ENCODE peak calls at places on chromosome 11, in nine cellular contexts. A is GM12891, G is transverse colon, R is A549, Q is heart left ventricle, I is HCT116, W is body of pancreas, B is erythroblast, S is Peyer's patch. N is an unnamed sample.

GRCh38 chr11:83681944-83682644 is 395.9 kb upstream of the CCDC90B start:
- DNase-seq in A (no peak), G (no peak), R (no peak), Q (no peak), I (no peak), W (no peak), B (no peak), S (no peak), N (no peak)

GRCh38 chr11:116533186-116533825 is 239.5 kb downstream of the BUD13 start:
- DNase-seq in A (no peak), G (no peak), R (no peak), Q (no peak), I (no peak), W (no peak), B (no peak), S (no peak), N (no peak)

GRCh38 chr11:115287266-115287665 is 216.9 kb downstream of the CADM1 start:
- DNase-seq in A (no peak), G (no peak), R (no peak), Q (no peak), I (no peak), W (no peak), B (no peak), S (no peak), N (no peak)

GRCh38 chr11:47398551-47398950 is 9.8 kb upstream of the SLC39A13 start:
- DNase-seq in A (no peak), G (no peak), R (no peak), Q (no peak), I (no peak), W (no peak), B (no peak), S (no peak), N (peak; percentile 2)

GRCh38 chr11:75816561-75817239 is 1.7 kb downstream of the UVRAG start:
- DNase-seq in A (no peak), G (no peak), R (no peak), Q (no peak), I (no peak), W (no peak), B (peak; percentile 48), S (no peak), N (no peak)

GRCh38 chr11:3857628-3858027 is 2.2 kb downstream of the STIM1 start:
- DNase-seq in A (no peak), G (no peak), R (no peak), Q (no peak), I (no peak), W (no peak), B (no peak), S (no peak), N (no peak)

GRCh38 chr11:111465400-111465799 is 46.8 kb downstream of the BTG4 start:
- DNase-seq in A (no peak), G (no peak), R (no peak), Q (no peak), I (no peak), W (no peak), B (no peak), S (no peak), N (no peak)

GRCh38 chr11:118398797-118399564 is 2.4 kb upstream of the ATP5MG start:
- DNase-seq in A (no peak), G (no peak), R (no peak), Q (no peak), I (no peak), W (no peak), B (peak; percentile 23), S (no peak), N (no peak)

DNA sequence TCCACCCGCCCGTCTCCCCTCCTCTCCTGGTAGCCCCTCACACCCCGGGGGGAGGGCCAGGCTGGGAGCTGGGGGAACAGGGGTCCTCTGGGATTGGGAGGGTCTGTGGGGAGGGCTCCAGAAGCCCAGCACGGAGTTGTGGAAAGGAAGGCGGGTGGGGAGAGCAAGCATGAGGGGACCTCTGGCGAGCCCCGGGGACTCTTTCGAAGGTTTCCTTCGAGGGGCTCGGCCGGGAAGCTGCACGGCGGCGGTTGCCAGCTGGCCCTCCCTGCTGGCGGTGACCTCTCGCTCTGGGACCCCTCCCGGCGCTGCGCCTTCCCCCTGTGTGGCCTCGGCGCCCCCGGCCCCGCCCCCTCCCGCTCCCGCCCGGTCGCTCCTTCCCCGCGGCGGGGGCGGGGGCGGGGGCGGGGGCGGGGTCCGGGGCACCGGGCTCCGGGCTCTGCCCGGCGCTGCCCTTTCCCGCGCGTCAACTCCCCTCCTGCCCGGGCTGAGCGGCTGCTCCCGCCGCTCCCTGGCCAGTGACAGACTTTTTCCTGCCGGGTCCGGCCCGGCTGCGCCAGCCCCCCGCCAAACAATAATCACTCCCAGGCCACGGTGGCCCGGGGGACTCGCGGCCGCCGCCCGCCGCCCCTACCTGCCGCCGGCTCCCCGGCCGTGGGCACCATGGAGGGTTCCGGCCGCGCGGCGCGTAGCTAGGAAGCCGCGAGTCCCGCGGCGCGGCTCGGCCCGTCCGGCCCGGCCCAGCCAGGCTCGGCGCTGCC is 986 bp downstream of the CLCF1 start:
- DNase-seq in A (no peak), G (no peak), R (no peak), Q (no peak), I (no peak), W (peak; percentile 47), B (peak; percentile 47), S (no peak), N (no peak)
- TF ChIP-seq POLR2A in A (no peak), G (peak; percentile 33), R (peak; percentile 49), Q (no peak), I (no peak), W (no peak), B (no peak), S (no peak), N (no peak)

DNA sequence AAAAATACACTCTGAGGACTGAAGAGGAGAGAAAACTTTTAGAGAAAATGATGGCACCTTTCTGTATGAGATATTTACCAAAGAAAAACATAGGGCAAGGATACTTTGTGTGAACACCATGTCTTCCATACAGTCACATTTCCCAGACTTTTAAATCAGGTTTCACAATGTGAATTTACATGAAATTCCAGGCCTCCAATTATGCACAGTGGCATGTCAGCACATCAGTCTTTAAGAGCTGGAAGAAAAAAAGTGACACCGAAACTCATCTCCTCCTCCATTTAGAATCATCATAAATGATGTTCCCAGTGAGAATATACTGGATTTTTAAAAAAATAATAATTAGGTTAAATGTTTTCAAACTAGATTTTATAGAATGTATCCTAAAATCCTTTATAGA is 232.2 kb upstream of the UBASH3B start:
- DNase-seq in A (no peak), G (no peak), R (no peak), Q (no peak), I (no peak), W (no peak), B (no peak), S (no peak), N (no peak)
- TF ChIP-seq POLR2A in A (no peak), G (no peak), R (no peak), Q (no peak), I (no peak), W (no peak), B (no peak), S (no peak), N (no peak)

GRCh38 chr11:93741094-93741881 is at the start of the genes C11orf54 and TAF1D:
- DNase-seq in A (peak; percentile 74), G (peak; percentile 98), R (peak; percentile 97), Q (peak; percentile 98), I (peak; percentile 93), W (peak; percentile 99), B (peak; percentile 99), S (peak; percentile 97), N (peak; percentile 80)
- TF ChIP-seq POLR2A in A (peak; percentile 98), G (peak; percentile 97), R (peak; percentile 89), Q (peak; percentile 83), I (peak; percentile 94), W (peak; percentile 82), B (peak; percentile 99), S (peak; percentile 92), N (peak; percentile 99)

GRCh38 chr11:88178211-88178610 is 3.0 kb upstream of the RAB38 start:
- DNase-seq in A (no peak), G (no peak), R (no peak), Q (no peak), I (no peak), W (no peak), B (no peak), S (no peak), N (no peak)

GRCh38 chr11:88183233-88183632 is 8.0 kb upstream of the RAB38 start:
- DNase-seq in A (no peak), G (no peak), R (no peak), Q (no peak), I (no peak), W (no peak), B (no peak), S (no peak), N (no peak)

GRCh38 chr11:88179966-88180629 is 4.9 kb upstream of the RAB38 start:
- DNase-seq in A (no peak), G (no peak), R (no peak), Q (no peak), I (no peak), W (no peak), B (no peak), S (no peak), N (no peak)

GRCh38 chr11:88179141-88179540 is 3.9 kb upstream of the RAB38 start:
- DNase-seq in A (no peak), G (no peak), R (no peak), Q (no peak), I (no peak), W (no peak), B (no peak), S (no peak), N (no peak)

GRCh38 chr11:88181776-88182175 is 6.5 kb upstream of the RAB38 start:
- DNase-seq in A (no peak), G (no peak), R (no peak), Q (no peak), I (no peak), W (no peak), B (no peak), S (no peak), N (no peak)
- TF ChIP-seq POLR2A in A (no peak), G (no peak), R (no peak), Q (no peak), I (no peak), W (no peak), B (no peak), S (no peak), N (no peak)

GRCh38 chr11:96017872-96018271 is 94.0 kb upstream of the MTMR2 start:
- DNase-seq in A (no peak), G (no peak), R (no peak), Q (no peak), I (no peak), W (no peak), B (no peak), S (no peak), N (no peak)

GRCh38 chr11:96016978-96017502 is 93.1 kb upstream of the MTMR2 start:
- DNase-seq in A (no peak), G (no peak), R (no peak), Q (no peak), I (no peak), W (no peak), B (no peak), S (no peak), N (no peak)

GRCh38 chr11:96021901-96022650 is 98.2 kb upstream of the MTMR2 start:
- DNase-seq in A (no peak), G (no peak), R (no peak), Q (no peak), I (no peak), W (no peak), B (no peak), S (no peak), N (no peak)

GRCh38 chr11:96019271-96019670 is 95.4 kb upstream of the MTMR2 start:
- DNase-seq in A (no peak), G (no peak), R (no peak), Q (no peak), I (no peak), W (no peak), B (no peak), S (no peak), N (no peak)

GRCh38 chr11:96019810-96020747 is 96.2 kb upstream of the MTMR2 start:
- DNase-seq in A (no peak), G (no peak), R (no peak), Q (no peak), I (no peak), W (no peak), B (no peak), S (no peak), N (no peak)
- TF ChIP-seq POLR2A in A (no peak), G (no peak), R (no peak), Q (no peak), I (no peak), W (no peak), B (no peak), S (no peak), N (no peak)

N was measured in GM12892.